ENCODE peak calls at places on chromosomes 12 and 14, in nine cellular contexts. O, C, K, E, W, A, F, Z and P are unnamed samples.

GRCh38 chr12:8554451-8555195 is 13.9 kb upstream of the CLEC4E start:
- DNase-seq in O (peak; percentile 1), C (no peak), K (no peak), E (no peak), W (no peak), A (no peak), F (no peak), Z (no peak), P (no peak)

GRCh38 chr14:47833006-47833405 is 157.6 kb upstream of the MDGA2 start:
- DNase-seq in O (no peak), C (no peak), K (no peak), E (no peak), W (no peak), A (no peak), F (no peak), Z (no peak), P (no peak)

GRCh38 chr14:104982548-104983230 is 2.9 kb upstream of the CLBA1 start:
- DNase-seq in O (no peak), C (no peak), K (peak; percentile 26), E (no peak), W (no peak), A (no peak), F (no peak), Z (no peak), P (no peak)

GRCh38 chr14:104094709-104095425 is 9.4 kb downstream of the ASPG start:
- DNase-seq in O (no peak), C (peak; percentile 83), K (peak; percentile 78), E (peak; percentile 52), W (peak; percentile 85), A (no peak), F (no peak), Z (no peak), P (peak; percentile 80)

GRCh38 chr14:65637780-65638179 is 225.2 kb downstream of the FUT8 start:
- DNase-seq in O (peak; percentile 1), C (no peak), K (no peak), E (no peak), W (no peak), A (no peak), F (no peak), Z (no peak), P (no peak)

GRCh38 chr14:104546021-104546491 is 33.5 kb upstream of the C14orf180 start:
- DNase-seq in O (no peak), C (peak; percentile 25), K (no peak), E (no peak), W (no peak), A (no peak), F (no peak), Z (no peak), P (no peak)

GRCh38 chr14:74980398-74980745 is 22.3 kb upstream of the EIF2B2 start:
- DNase-seq in O (no peak), C (no peak), K (no peak), E (no peak), W (no peak), A (no peak), F (no peak), Z (no peak), P (no peak)

GRCh38 chr12:6872073-6873048 is 742 bp downstream of the SPSB2 start:
- DNase-seq in O (peak; percentile 64), C (peak; percentile 79), K (peak; percentile 92), E (peak; percentile 89), W (peak; percentile 88), A (peak; percentile 76), F (peak; percentile 88), Z (no peak), P (peak; percentile 85)

GRCh38 chr14:52115286-52115685 is 46.4 kb upstream of the NID2 start:
- DNase-seq in O (no peak), C (no peak), K (no peak), E (no peak), W (no peak), A (no peak), F (no peak), Z (no peak), P (no peak)

GRCh38 chr14:101065696-101066694 is 162.5 kb upstream of the RTL1 start:
- DNase-seq in O (no peak), C (peak; percentile 34), K (no peak), E (no peak), W (no peak), A (peak; percentile 7), F (peak; percentile 8), Z (no peak), P (no peak)

GRCh38 chr14:102654298-102654697 is 61.8 kb downstream of the RCOR1 start:
- DNase-seq in O (no peak), C (no peak), K (no peak), E (no peak), W (no peak), A (no peak), F (no peak), Z (no peak), P (no peak)

GRCh38 chr12:111367661-111368221 is 1.2 kb downstream of the PHETA1 start:
- DNase-seq in O (peak; percentile 15), C (no peak), K (peak; percentile 32), E (peak; percentile 71), W (peak; percentile 85), A (no peak), F (no peak), Z (no peak), P (no peak)

GRCh38 chr14:68248481-68249255 is 429.1 kb downstream of the RAD51B start:
- DNase-seq in O (peak; percentile 78), C (no peak), K (peak; percentile 56), E (peak; percentile 23), W (no peak), A (peak; percentile 84), F (peak; percentile 46), Z (no peak), P (peak; percentile 60)

GRCh38 chr12:18468521-18469075 is 207.3 kb downstream of the PIK3C2G start:
- DNase-seq in O (peak; percentile 76), C (no peak), K (no peak), E (no peak), W (no peak), A (no peak), F (no peak), Z (no peak), P (no peak)

GRCh38 chr14:58718226-58718625 is 80.5 kb downstream of the DACT1 start:
- DNase-seq in O (no peak), C (no peak), K (no peak), E (no peak), W (no peak), A (no peak), F (no peak), Z (no peak), P (no peak)

GRCh38 chr12:64256166-64256800 is 34.2 kb upstream of the KICS2 start:
- DNase-seq in O (peak; percentile 67), C (no peak), K (no peak), E (no peak), W (no peak), A (no peak), F (no peak), Z (no peak), P (peak; percentile 54)

GRCh38 chr14:61177279-61178225 is 103.6 kb downstream of the TMEM30B start:
- DNase-seq in O (peak; percentile 31), C (no peak), K (no peak), E (no peak), W (no peak), A (no peak), F (no peak), Z (no peak), P (no peak)

GRCh38 chr14:56724013-56724412 is 86.3 kb downstream of the OTX2 start:
- DNase-seq in O (no peak), C (no peak), K (no peak), E (no peak), W (no peak), A (no peak), F (no peak), Z (no peak), P (no peak)
- TF ChIP-seq POLR2A in O (no peak), C (no peak), K (no peak), E (no peak), W (no peak), A (no peak), F (no peak), Z (no peak), P (no peak)

DNA sequence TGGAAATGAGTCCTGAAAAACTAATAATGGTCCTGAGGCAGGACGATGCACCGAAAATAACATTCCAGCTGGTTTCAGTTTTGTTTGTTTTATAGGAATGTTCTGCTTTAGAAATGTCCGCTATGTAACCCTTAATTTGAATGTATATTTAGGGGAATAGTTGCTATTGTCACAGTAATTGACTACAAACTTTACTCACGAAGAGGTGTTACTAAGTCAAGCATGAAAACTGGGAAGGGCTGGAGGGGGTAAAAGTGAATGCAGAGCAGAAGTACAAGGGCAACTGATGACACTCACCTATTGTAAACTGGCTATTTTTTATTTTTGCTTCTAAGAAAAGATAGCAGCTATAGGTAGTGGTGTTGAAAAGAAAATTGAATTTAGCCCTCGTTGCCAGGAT is 230.7 kb upstream of the SYT10 start:
- DNase-seq in O (no peak), C (no peak), K (no peak), E (no peak), W (no peak), A (no peak), F (no peak), Z (no peak), P (no peak)
- TF ChIP-seq POLR2A in O (no peak), C (no peak), K (no peak), E (no peak), W (no peak), A (no peak), F (no peak), Z (no peak), P (no peak)

DNA sequence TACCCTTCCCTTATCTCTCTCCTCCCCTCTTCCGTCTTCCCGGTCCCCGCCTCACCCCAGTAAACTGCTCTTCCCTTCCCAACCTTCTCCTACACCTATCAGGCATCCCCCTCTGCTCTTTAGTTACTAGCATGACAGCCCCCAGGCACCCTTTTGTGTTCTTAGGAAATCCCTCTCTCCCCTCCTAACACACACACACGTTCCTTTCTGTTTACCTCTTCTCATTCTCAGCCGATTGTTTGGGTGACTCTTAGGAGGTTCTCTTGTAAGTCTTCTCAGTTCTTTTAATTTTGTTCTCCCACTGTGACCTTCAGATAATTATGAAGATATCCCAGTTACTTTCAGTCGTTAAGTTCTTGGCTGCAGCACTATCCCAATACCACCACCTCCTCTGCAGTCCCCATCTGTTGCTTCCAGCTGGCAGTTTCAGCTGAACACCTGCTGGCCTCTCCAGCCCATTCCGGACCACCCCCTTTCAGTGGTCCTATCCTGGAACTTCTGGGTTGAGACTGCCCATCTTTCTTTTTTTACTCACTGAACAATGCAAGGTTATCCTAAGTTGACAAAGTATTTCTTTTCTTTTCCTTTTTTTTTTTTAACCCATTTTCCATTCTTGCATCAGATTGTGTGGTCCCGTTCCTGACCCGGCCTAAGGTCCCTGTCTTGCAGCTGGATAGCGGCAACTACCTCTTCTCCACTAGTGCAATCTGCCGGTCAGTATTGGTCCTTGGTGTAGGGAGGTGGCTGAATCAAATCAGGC is 709 bp downstream of the MARS1 start:
- DNase-seq in O (peak; percentile 35), C (no peak), K (no peak), E (no peak), W (no peak), A (no peak), F (no peak), Z (no peak), P (peak; percentile 72)
- TF ChIP-seq POLR2A in O (no peak), C (no peak), K (no peak), E (no peak), W (no peak), A (no peak), F (no peak), Z (no peak), P (no peak)

DNA sequence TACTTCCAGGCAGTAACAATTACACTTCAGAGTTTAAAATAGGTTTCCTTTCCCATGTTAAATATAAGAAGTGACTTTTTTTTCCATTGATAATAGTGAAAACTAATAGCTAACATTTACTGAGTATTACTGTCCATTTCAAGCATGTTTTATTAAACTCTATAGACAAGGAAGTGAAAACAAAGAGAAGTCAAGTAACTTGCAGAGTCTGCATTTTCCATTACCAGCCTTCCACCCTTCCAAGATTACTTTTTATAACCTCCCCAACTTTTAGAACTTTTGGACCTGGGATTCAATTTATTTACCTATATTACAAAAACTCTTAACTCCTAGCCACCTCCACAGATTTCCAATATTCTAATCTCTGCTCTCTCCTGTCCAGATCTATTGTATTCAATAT is 67.7 kb downstream of the SEC23A start:
- DNase-seq in O (no peak), C (no peak), K (no peak), E (no peak), W (no peak), A (no peak), F (no peak), Z (no peak), P (no peak)
- TF ChIP-seq POLR2A in O (no peak), C (no peak), K (no peak), E (no peak), W (no peak), A (no peak), F (no peak), Z (no peak), P (no peak)